ENCODE peak calls at places on chromosomes 13 and 19, in six cellular contexts. R is H1, Y is AG09319, C is fibroblast of the aortic adventitia, I is upper lobe of right lung, M is heart right ventricle. N is an unnamed sample.

GRCh38 chr19:38142176-38143035 is 81.6 kb downstream of the DPF1 start:
- DNase-seq in R (peak; percentile 85), Y (no peak), C (peak; percentile 56), I (no peak), M (peak; percentile 64), N (peak; percentile 52)

GRCh38 chr19:4556574-4557185 is 2.8 kb downstream of the SEMA6B start:
- DNase-seq in R (peak; percentile 91), Y (no peak), C (no peak), I (peak; percentile 74), M (no peak), N (peak; percentile 57)

GRCh38 chr13:31807090-31807541 is 67.8 kb downstream of the RXFP2 start:
- DNase-seq in R (no peak), Y (no peak), C (no peak), I (no peak), M (no peak), N (no peak)

GRCh38 chr19:45011959-45012358 is 10.7 kb downstream of the RELB start:
- DNase-seq in R (no peak), Y (no peak), C (no peak), I (no peak), M (no peak), N (no peak)

GRCh38 chr13:111652676-111653075 is 332.2 kb downstream of the TEX29 start:
- DNase-seq in R (no peak), Y (no peak), C (no peak), I (no peak), M (no peak), N (no peak)

GRCh38 chr19:38721977-38722773 is 22.1 kb downstream of the CAPN12 start:
- DNase-seq in R (no peak), Y (no peak), C (no peak), I (no peak), M (peak; percentile 84), N (no peak)

GRCh38 chr13:64817721-64818120 is 2412.4 kb downstream of the PCDH9 start:
- DNase-seq in R (no peak), Y (no peak), C (peak; percentile 12), I (no peak), M (no peak), N (no peak)

GRCh38 chr19:11306337-11306736 is 10.4 kb downstream of the TSPAN16 start:
- DNase-seq in R (no peak), Y (no peak), C (no peak), I (no peak), M (no peak), N (no peak)

GRCh38 chr13:108346376-108346775 is 76.9 kb downstream of the TNFSF13B start:
- DNase-seq in R (no peak), Y (no peak), C (no peak), I (no peak), M (no peak), N (no peak)

GRCh38 chr13:51976890-51977289 is 34.4 kb downstream of the ATP7B start:
- DNase-seq in R (no peak), Y (no peak), C (no peak), I (no peak), M (no peak), N (no peak)

GRCh38 chr19:49165865-49166301 is 8.3 kb downstream of the TRPM4 start:
- DNase-seq in R (peak; percentile 80), Y (no peak), C (no peak), I (no peak), M (no peak), N (no peak)

DNA sequence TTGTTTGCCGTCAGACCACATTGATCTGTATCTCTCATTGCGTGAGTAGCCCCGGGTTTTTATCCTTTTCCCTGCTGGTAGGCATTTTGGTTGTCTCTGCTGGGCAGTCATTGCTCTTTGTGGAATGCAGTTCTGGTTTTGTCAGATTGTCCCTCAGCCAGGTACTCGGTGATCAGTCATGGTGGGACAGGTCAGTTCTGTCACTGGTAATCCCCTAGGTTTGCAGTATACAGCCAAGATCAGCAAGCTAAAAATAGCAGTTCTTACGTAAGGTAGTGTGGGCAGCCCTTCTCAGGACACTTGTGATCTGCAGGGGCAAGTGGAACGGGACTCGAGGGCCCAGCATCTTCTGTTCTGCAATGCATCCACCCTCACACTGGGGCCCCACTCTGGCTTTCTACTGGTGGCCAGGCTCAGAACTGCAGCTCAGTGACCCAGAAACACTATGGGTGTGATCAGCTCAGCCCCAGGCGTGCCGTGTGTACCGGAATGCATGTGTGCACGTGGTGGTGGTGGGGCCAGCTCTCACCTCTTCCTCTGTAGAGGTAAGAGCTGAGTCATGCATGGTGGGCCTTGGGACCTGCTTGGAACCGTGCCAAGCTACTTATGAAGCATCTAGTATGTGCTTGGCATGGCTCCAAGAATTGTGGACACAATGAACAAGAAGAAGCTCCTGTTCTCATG is 6.3 kb downstream of the PLEKHF1 start:
- DNase-seq in R (no peak), Y (no peak), C (peak; percentile 65), I (peak; percentile 81), M (peak; percentile 46), N (no peak)
- TF ChIP-seq CTCF in R (peak; percentile 17), Y (no peak), C (peak; percentile 42), I (peak; percentile 42), M (peak; percentile 19), N (no peak)

GRCh38 chr13:65929436-65929835 is 1300.7 kb downstream of the PCDH9 start:
- DNase-seq in R (no peak), Y (no peak), C (no peak), I (no peak), M (no peak), N (no peak)
- TF ChIP-seq CTCF in R (no peak), Y (no peak), C (no peak), I (no peak), M (no peak), N (no peak)

DNA sequence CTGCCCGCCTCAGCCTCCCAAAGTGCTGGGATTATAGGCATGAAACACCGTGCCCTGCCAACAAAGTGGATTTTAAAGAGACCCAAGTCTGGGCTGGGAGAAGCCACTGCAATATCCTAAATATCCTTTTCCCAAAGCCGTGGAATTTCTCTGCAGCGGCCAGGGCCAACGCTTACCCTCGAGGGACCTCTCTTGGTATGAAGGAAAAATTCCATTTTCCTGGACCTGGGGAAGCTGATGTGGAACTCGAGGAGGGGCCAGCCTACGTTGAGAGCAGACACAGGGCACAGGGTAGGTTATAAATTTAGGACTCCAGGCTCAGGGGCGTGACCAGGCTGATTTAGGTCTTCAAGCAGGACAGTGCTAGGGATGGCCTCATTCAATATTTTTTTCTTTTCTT is 17.7 kb upstream of the UPF1 start:
- DNase-seq in R (no peak), Y (no peak), C (peak; percentile 78), I (no peak), M (no peak), N (no peak)
- TF ChIP-seq CTCF in R (no peak), Y (peak; percentile 14), C (peak; percentile 23), I (no peak), M (no peak), N (no peak)

DNA sequence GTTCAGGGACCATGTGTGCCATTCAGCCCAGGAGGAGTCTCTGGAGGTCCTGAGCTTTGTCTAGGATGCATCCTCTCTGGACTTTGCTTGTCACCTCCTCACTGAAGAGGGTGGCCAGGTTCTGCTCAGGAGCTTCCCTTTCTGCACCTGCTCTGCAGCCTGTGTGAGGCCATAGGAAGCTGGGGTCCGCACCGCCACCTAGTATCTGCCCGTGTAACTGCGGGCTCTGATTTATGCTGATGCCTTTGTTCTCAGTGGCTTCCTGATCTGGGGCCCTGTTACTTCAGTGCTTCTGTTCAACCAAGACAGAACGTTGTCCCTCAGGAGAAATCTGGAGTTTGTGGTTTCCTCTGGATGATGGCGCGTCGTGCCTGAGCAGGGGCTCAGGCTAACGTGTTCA is 15.5 kb downstream of the ZNF610 start:
- DNase-seq in R (peak; percentile 66), Y (no peak), C (no peak), I (no peak), M (no peak), N (no peak)
- TF ChIP-seq CTCF in R (peak; percentile 90), Y (no peak), C (no peak), I (no peak), M (no peak), N (no peak)

GRCh38 chr19:41373993-41374392 is 2.3 kb upstream of the TMEM91 start:
- DNase-seq in R (no peak), Y (peak; percentile 84), C (peak; percentile 92), I (peak; percentile 85), M (peak; percentile 90), N (peak; percentile 76)

GRCh38 chr19:41371541-41371940 is 4.8 kb upstream of the TMEM91 start:
- DNase-seq in R (no peak), Y (no peak), C (no peak), I (no peak), M (no peak), N (no peak)

GRCh38 chr19:41377977-41378707 is 1.8 kb downstream of the TMEM91 start:
- DNase-seq in R (peak; percentile 68), Y (no peak), C (no peak), I (no peak), M (no peak), N (no peak)

GRCh38 chr19:41376241-41376997 is at the start of gene TMEM91:
- DNase-seq in R (peak; percentile 85), Y (no peak), C (peak; percentile 26), I (peak; percentile 80), M (peak; percentile 29), N (peak; percentile 45)

DNA sequence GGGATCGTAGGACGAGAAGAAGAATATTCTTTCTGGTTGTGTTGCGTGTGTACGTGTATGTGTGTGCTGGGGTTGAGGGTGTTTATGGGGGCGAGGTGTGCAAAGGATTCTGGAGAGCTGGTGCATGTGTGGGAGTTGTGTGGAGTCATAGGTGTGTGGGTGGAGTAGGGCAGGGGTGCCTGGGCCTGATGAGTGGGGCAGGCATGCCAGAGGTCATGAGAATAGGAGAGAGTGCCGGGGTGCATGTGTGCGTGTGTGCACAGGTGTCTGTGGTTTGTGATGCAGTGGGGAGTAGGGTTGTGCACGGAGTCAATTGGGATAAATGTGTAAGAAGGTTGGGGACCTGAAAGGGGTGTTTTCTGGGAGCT is 649 bp downstream of the TMEM91 start:
- DNase-seq in R (no peak), Y (no peak), C (no peak), I (peak; percentile 75), M (no peak), N (no peak)
- TF ChIP-seq CTCF in R (no peak), Y (no peak), C (no peak), I (no peak), M (no peak), N (no peak)

GRCh38 chr19:35153701-35154534 is 617 bp upstream of the FXYD5 start:
- DNase-seq in R (peak; percentile 84), Y (no peak), C (no peak), I (peak; percentile 82), M (no peak), N (peak; percentile 50)
- TF ChIP-seq CTCF in R (peak; percentile 73), Y (peak; percentile 61), C (peak; percentile 75), I (peak; percentile 65), M (peak; percentile 37), N (peak; percentile 39)

DNA sequence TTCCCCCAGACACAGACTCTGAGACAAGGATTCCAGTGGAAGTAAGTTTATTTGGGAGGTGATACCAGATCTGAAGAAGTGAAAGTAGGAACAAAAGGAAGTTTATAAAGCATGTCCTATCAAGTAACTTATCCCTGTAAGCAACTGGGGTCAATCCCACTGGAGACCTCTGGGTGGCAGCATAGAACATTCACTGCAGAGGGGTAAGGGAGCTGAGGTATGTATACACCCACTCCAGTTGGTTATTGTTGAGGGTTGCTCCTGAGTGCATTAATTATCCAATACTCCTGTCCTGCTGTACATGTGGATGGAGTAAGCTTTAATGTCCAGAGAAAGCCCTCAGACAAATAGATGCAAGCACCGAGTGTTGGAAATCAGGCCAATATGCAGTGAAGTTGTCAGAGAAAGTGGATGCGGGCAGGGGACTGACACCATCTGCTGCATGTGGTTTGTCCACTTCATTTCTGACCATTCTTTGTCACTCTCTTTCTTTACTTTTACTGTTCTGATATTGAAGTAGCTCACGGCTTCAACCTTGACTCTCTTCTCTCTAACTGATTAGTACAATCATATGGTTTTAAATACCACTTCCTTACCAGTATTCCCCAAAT is 46.7 kb downstream of the NOTCH3 start:
- DNase-seq in R (peak; percentile 84), Y (no peak), C (peak; percentile 59), I (no peak), M (no peak), N (peak; percentile 50)
- TF ChIP-seq CTCF in R (peak; percentile 83), Y (peak; percentile 54), C (peak; percentile 64), I (peak; percentile 54), M (no peak), N (peak; percentile 38)

N was measured in colonic mucosa.